ENCODE peak calls at places on chromosomes 11 and 22, in eight cellular contexts. H, I, F, Z, N, A, D and P are unnamed samples.

GRCh38 chr11:714436-714835 is 8.4 kb downstream of the EPS8L2 start:
- DNase-seq in H (no peak), I (no peak), F (no peak), Z (no peak), N (no peak), A (no peak), D (no peak), P (no peak)

GRCh38 chr22:40654522-40655167 is 18.1 kb upstream of the MRTFA start:
- DNase-seq in H (peak), I (peak), F (no peak), Z (no peak), N (no peak), A (peak), D (no peak), P (peak)

GRCh38 chr11:63369971-63370588 is 495 bp downstream of the SLC22A9 start:
- DNase-seq in H (no peak), I (no peak), F (no peak), Z (no peak), N (no peak), A (no peak), D (no peak), P (no peak)

GRCh38 chr11:61891331-61892084 is at the start of gene FADS3:
- DNase-seq in H (peak), I (peak), F (peak), Z (peak), N (peak), A (peak), D (peak), P (peak)

GRCh38 chr11:110425751-110426545 is 3.8 kb upstream of the FDX1 start:
- DNase-seq in H (no peak), I (no peak), F (no peak), Z (no peak), N (no peak), A (no peak), D (no peak), P (no peak)

GRCh38 chr11:14012836-14013235 is 50.3 kb downstream of the SPON1 start:
- DNase-seq in H (no peak), I (no peak), F (no peak), Z (no peak), N (no peak), A (no peak), D (no peak), P (no peak)

GRCh38 chr11:114395776-114396175 is 4.5 kb downstream of the C11orf71 start:
- DNase-seq in H (no peak), I (no peak), F (no peak), Z (no peak), N (no peak), A (no peak), D (no peak), P (no peak)

GRCh38 chr11:124195419-124195734 is 12.2 kb downstream of the OR10D3 start:
- DNase-seq in H (no peak), I (no peak), F (no peak), Z (no peak), N (no peak), A (no peak), D (no peak), P (no peak)

GRCh38 chr22:44214187-44214586 is 33.5 kb downstream of the PARVG start:
- DNase-seq in H (peak), I (no peak), F (no peak), Z (no peak), N (no peak), A (no peak), D (no peak), P (no peak)

GRCh38 chr11:76658231-76658630 is 12.3 kb downstream of the LRRC32 start:
- DNase-seq in H (peak), I (no peak), F (peak), Z (no peak), N (no peak), A (no peak), D (peak), P (no peak)

GRCh38 chr11:17314232-17314547 is 37.4 kb upstream of the NCR3LG1 start:
- DNase-seq in H (no peak), I (no peak), F (no peak), Z (no peak), N (no peak), A (no peak), D (no peak), P (no peak)

GRCh38 chr11:1060885-1061616 is 13.6 kb upstream of the MUC2 start:
- DNase-seq in H (peak), I (peak), F (no peak), Z (no peak), N (no peak), A (no peak), D (peak), P (no peak)

GRCh38 chr22:50008151-50009040 is 4.2 kb downstream of the IL17REL start:
- DNase-seq in H (no peak), I (peak), F (no peak), Z (peak), N (no peak), A (no peak), D (peak), P (no peak)

GRCh38 chr22:29758068-29758622 is 8.7 kb downstream of the ZMAT5 start:
- DNase-seq in H (no peak), I (no peak), F (no peak), Z (no peak), N (no peak), A (no peak), D (no peak), P (no peak)

GRCh38 chr11:81990659-81991443 is 742.8 kb downstream of the FAM181B start:
- DNase-seq in H (no peak), I (no peak), F (no peak), Z (no peak), N (no peak), A (no peak), D (no peak), P (no peak)

GRCh38 chr11:6468712-6469495 is 4.8 kb downstream of the TRIM3 start:
- DNase-seq in H (peak), I (peak), F (peak), Z (peak), N (peak), A (peak), D (peak), P (peak)

GRCh38 chr22:37569009-37569920 is 9.0 kb downstream of the CDC42EP1 start:
- DNase-seq in H (no peak), I (peak), F (no peak), Z (no peak), N (no peak), A (peak), D (peak), P (no peak)

GRCh38 chr22:41240377-41241132 is at the start of gene CHADL:
- DNase-seq in H (no peak), I (no peak), F (no peak), Z (peak), N (peak), A (peak), D (no peak), P (peak)

GRCh38 chr11:124886476-124886875 is 11.2 kb downstream of the ROBO4 start:
- DNase-seq in H (peak), I (no peak), F (no peak), Z (no peak), N (no peak), A (no peak), D (no peak), P (no peak)

GRCh38 chr22:38193580-38193979 is 8.2 kb upstream of the MAFF start:
- DNase-seq in H (peak), I (no peak), F (no peak), Z (no peak), N (no peak), A (no peak), D (no peak), P (no peak)

GRCh38 chr22:24089951-24090350 is 78.8 kb downstream of the CABIN1 start:
- DNase-seq in H (peak), I (no peak), F (peak), Z (no peak), N (no peak), A (no peak), D (no peak), P (no peak)

GRCh38 chr11:104432981-104433380 is 269.0 kb upstream of the PDGFD start:
- DNase-seq in H (no peak), I (no peak), F (no peak), Z (no peak), N (no peak), A (no peak), D (no peak), P (no peak)

GRCh38 chr11:69640260-69640994 is 529 bp upstream of the CCND1 start:
- DNase-seq in H (peak), I (peak), F (no peak), Z (no peak), N (no peak), A (no peak), D (peak), P (peak)

GRCh38 chr11:16099501-16099900 is 256.8 kb downstream of the SOX6 start:
- DNase-seq in H (no peak), I (no peak), F (no peak), Z (no peak), N (no peak), A (no peak), D (no peak), P (no peak)

GRCh38 chr11:17273668-17274321 is 2.7 kb upstream of the NUCB2 start:
- DNase-seq in H (no peak), I (no peak), F (no peak), Z (peak), N (no peak), A (no peak), D (no peak), P (no peak)

GRCh38 chr11:8930456-8931175 is 2.1 kb downstream of the C11orf16 start:
- DNase-seq in H (no peak), I (no peak), F (no peak), Z (no peak), N (no peak), A (no peak), D (no peak), P (no peak)

GRCh38 chr11:16759857-16760256 is 21.4 kb downstream of the C11orf58 start:
- DNase-seq in H (no peak), I (no peak), F (no peak), Z (no peak), N (no peak), A (no peak), D (no peak), P (no peak)

GRCh38 chr22:38219644-38220043 is 17.9 kb downstream of the MAFF start:
- DNase-seq in H (no peak), I (no peak), F (no peak), Z (no peak), N (no peak), A (peak), D (no peak), P (peak)

GRCh38 chr11:73218106-73218829 is at the start of gene P2RY2:
- DNase-seq in H (peak), I (peak), F (peak), Z (peak), N (peak), A (no peak), D (peak), P (peak)

GRCh38 chr11:44759743-44760476 is 33.1 kb downstream of the TSPAN18 start:
- DNase-seq in H (no peak), I (no peak), F (no peak), Z (no peak), N (no peak), A (no peak), D (no peak), P (no peak)

GRCh38 chr22:42277988-42278776 is 7.7 kb upstream of the TCF20 start:
- DNase-seq in H (no peak), I (no peak), F (peak), Z (no peak), N (no peak), A (peak), D (peak), P (no peak)
- TF ChIP-seq CTCF in H (no peak), I (no peak), F (no peak), Z (no peak), N (peak), A (peak), D (no peak), P (no peak)

GRCh38 chr11:60349990-60350389 is 22.9 kb downstream of the MS4A6E start:
- DNase-seq in H (no peak), I (no peak), F (no peak), Z (no peak), N (no peak), A (no peak), D (no peak), P (no peak)

GRCh38 chr11:60344146-60344545 is 17.1 kb downstream of the MS4A6E start:
- DNase-seq in H (no peak), I (no peak), F (no peak), Z (no peak), N (no peak), A (peak), D (no peak), P (no peak)

GRCh38 chr11:60348116-60348515 is 21.1 kb downstream of the MS4A6E start:
- DNase-seq in H (no peak), I (no peak), F (no peak), Z (no peak), N (no peak), A (peak), D (no peak), P (no peak)

GRCh38 chr11:60345489-60345888 is 18.4 kb downstream of the MS4A6E start:
- DNase-seq in H (peak), I (peak), F (no peak), Z (peak), N (peak), A (peak), D (peak), P (peak)

DNA sequence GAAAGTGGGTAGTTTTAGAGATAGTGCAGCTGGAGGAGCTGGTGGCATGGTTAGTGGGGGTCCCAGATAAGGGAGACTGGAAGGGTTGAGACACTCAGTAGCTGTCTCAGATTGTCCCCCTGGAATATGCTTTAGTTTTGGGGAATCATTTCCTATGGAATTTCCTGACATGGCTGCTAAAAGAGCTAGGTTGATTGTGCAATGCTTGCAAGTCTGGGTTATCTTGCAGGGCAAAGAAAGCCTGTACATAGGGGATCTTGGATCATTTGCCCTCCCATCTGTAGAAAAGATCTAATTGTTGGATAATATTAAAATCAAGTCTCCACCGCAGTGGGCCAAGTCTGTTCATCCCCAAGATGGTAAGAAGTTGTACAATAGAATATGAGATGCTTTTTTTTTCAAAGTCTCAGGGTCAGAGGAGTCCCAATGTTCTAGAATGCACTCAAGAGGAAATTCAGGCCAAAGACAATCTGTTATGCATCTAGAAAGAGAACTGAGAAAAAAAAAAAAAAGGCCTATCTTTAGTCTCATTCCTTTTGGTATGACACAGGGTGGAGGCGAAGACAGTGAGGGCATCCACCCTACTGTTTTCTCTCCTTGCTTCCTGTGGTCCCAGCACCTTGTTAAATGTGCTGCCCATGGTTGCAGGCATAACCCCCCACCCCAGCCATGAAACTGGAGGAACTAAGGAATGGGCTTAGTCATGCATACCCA is 20.2 kb downstream of the MS4A6E start:
- DNase-seq in H (no peak), I (no peak), F (no peak), Z (no peak), N (no peak), A (no peak), D (no peak), P (no peak)
- TF ChIP-seq CTCF in H (no peak), I (no peak), F (no peak), Z (no peak), N (no peak), A (no peak), D (no peak), P (no peak)

GRCh38 chr11:70692131-70692530 is 293.8 kb downstream of the CTTN start:
- DNase-seq in H (no peak), I (no peak), F (no peak), Z (no peak), N (no peak), A (no peak), D (no peak), P (no peak)
- TF ChIP-seq CTCF in H (no peak), I (no peak), F (no peak), Z (no peak), N (no peak), A (no peak), D (no peak), P (no peak)

GRCh38 chr11:43579171-43579918 is 101.2 kb upstream of the HSD17B12 start:
- DNase-seq in H (no peak), I (no peak), F (no peak), Z (peak), N (no peak), A (peak), D (no peak), P (peak)
- TF ChIP-seq CTCF in H (peak), I (no peak), F (no peak), Z (peak), N (peak), A (no peak), D (no peak), P (peak)

GRCh38 chr11:19738124-19738523 is 25.5 kb downstream of the NAV2 start:
- DNase-seq in H (no peak), I (no peak), F (no peak), Z (no peak), N (no peak), A (no peak), D (no peak), P (no peak)

GRCh38 chr11:19742595-19743292 is 30.1 kb downstream of the NAV2 start:
- DNase-seq in H (peak), I (peak), F (peak), Z (peak), N (peak), A (peak), D (peak), P (peak)

GRCh38 chr11:19737575-19737974 is 24.9 kb downstream of the NAV2 start:
- DNase-seq in H (no peak), I (no peak), F (no peak), Z (no peak), N (no peak), A (no peak), D (no peak), P (no peak)

GRCh38 chr11:19740586-19740985 is 27.9 kb downstream of the NAV2 start:
- DNase-seq in H (no peak), I (no peak), F (no peak), Z (no peak), N (no peak), A (no peak), D (no peak), P (no peak)

GRCh38 chr11:19739872-19740271 is 27.2 kb downstream of the NAV2 start:
- DNase-seq in H (peak), I (no peak), F (no peak), Z (peak), N (peak), A (no peak), D (no peak), P (peak)
- TF ChIP-seq CTCF in H (peak), I (no peak), F (no peak), Z (peak), N (peak), A (peak), D (no peak), P (no peak)

GRCh38 chr11:3659595-3660515 is 11.3 kb downstream of the CHRNA10 start:
- DNase-seq in H (no peak), I (no peak), F (no peak), Z (no peak), N (no peak), A (no peak), D (no peak), P (no peak)
- TF ChIP-seq CTCF in H (no peak), I (no peak), F (no peak), Z (no peak), N (no peak), A (no peak), D (no peak), P (no peak)

DNA sequence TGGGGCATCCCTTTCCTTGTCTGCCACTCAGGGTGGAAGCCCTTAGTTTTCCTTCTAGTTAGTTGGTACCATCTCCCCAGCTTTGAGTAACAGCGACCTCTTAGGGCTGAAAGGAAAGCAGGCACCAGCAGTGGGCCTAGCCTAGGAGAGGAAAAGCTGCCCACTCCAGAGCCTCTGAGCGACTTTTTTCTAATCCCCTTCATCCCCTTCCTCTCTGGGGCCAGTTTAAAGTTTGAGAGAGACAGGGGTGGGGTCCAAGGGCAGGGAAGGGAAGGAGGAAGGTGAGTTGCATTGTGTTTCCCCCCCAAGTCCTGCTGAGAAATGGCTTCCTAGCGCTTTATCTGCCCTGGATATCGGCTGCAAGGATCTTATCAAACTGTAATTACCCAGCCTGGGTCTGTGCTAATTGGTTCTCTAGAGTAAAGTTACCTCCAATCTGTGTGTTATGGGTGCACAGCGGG is 573.9 kb upstream of the CADM1 start:
- DNase-seq in H (no peak), I (no peak), F (no peak), Z (peak), N (peak), A (no peak), D (no peak), P (peak)
- TF ChIP-seq CTCF in H (no peak), I (no peak), F (no peak), Z (peak), N (peak), A (no peak), D (no peak), P (peak)

GRCh38 chr11:2399488-2400068 is 972 bp upstream of the TSSC4 start:
- DNase-seq in H (no peak), I (no peak), F (no peak), Z (peak), N (no peak), A (no peak), D (no peak), P (no peak)

GRCh38 chr11:2400069-2400760 is at the start of gene TSSC4:
- DNase-seq in H (peak), I (peak), F (peak), Z (peak), N (peak), A (peak), D (peak), P (peak)

GRCh38 chr11:2400761-2401435 is 348 bp downstream of the TSSC4 start:
- DNase-seq in H (no peak), I (peak), F (no peak), Z (no peak), N (no peak), A (no peak), D (no peak), P (no peak)

GRCh38 chr11:2397005-2397404 is 3.5 kb upstream of the TSSC4 start:
- DNase-seq in H (no peak), I (no peak), F (no peak), Z (no peak), N (no peak), A (no peak), D (no peak), P (no peak)

GRCh38 chr11:2398664-2399355 is 1.7 kb upstream of the TSSC4 start:
- DNase-seq in H (no peak), I (no peak), F (no peak), Z (no peak), N (no peak), A (no peak), D (no peak), P (no peak)
- TF ChIP-seq CTCF in H (no peak), I (no peak), F (no peak), Z (no peak), N (no peak), A (no peak), D (no peak), P (no peak)

GRCh38 chr11:92342886-92343285 is 118.3 kb downstream of the FAT3 start:
- DNase-seq in H (no peak), I (no peak), F (no peak), Z (no peak), N (no peak), A (no peak), D (no peak), P (no peak)
- TF ChIP-seq CTCF in H (no peak), I (no peak), F (no peak), Z (no peak), N (no peak), A (no peak), D (no peak), P (no peak)